ENCODE peak calls at places on chromosomes 11 and 22, in seven cellular contexts. S is GM23338, F is substantia nigra, X is NCI-H69, Z is caudate nucleus, H is H7, T is choroid plexus epithelial cell. V is an unnamed sample.

GRCh38 chr22:36790648-36791047 is 14.7 kb upstream of the IFT27 start:
- DNase-seq in S (no peak), F (no peak), X (no peak), Z (no peak), H (no peak), T (no peak), V (no peak)

GRCh38 chr11:10488121-10488580 is 33.1 kb downstream of the AMPD3 start:
- DNase-seq in S (peak), F (no peak), X (peak), Z (no peak), H (peak), T (peak), V (peak)

GRCh38 chr11:47907499-47907898 is 59.3 kb upstream of the NUP160 start:
- DNase-seq in S (no peak), F (no peak), X (no peak), Z (no peak), H (no peak), T (peak), V (no peak)

GRCh38 chr11:36586543-36586942 is 7.8 kb upstream of the IFTAP start:
- DNase-seq in S (no peak), F (no peak), X (no peak), Z (no peak), H (no peak), T (peak), V (no peak)

GRCh38 chr11:2816941-2817421 is 68.6 kb downstream of the CDKN1C start:
- DNase-seq in S (no peak), F (no peak), X (no peak), Z (no peak), H (no peak), T (peak), V (peak)

GRCh38 chr11:122189259-122189658 is 73.2 kb upstream of the BLID start:
- DNase-seq in S (no peak), F (no peak), X (no peak), Z (no peak), H (no peak), T (peak), V (peak)

GRCh38 chr11:103648670-103649400 is 387.6 kb upstream of the DDI1 start:
- DNase-seq in S (no peak), F (no peak), X (no peak), Z (no peak), H (no peak), T (peak), V (peak)

GRCh38 chr11:13260963-13261599 is 16.5 kb upstream of the BMAL1 start:
- DNase-seq in S (no peak), F (no peak), X (no peak), Z (no peak), H (no peak), T (no peak), V (peak)

GRCh38 chr22:50641696-50642607 is 14.0 kb upstream of the ARSA start:
- DNase-seq in S (peak), F (peak), X (no peak), Z (no peak), H (peak), T (peak), V (no peak)

GRCh38 chr11:100619484-100619883 is 67.6 kb upstream of the ARHGAP42 start:
- DNase-seq in S (peak), F (no peak), X (peak), Z (no peak), H (no peak), T (peak), V (peak)

GRCh38 chr22:19848298-19849224 is 6.1 kb downstream of the GNB1L start:
- DNase-seq in S (no peak), F (no peak), X (peak), Z (no peak), H (peak), T (no peak), V (peak)